ENCODE peak calls at places on chromosomes 1 and 21, in seven cellular contexts. S is brain microvascular endothelial cell, X is stomach, D is astrocyte, W is gastrocnemius medialis, Y is kidney epithelial cell, G is left ventricle myocardium inferior. V is an unnamed sample.

GRCh38 chr1:117842408-117843170 is 86.8 kb downstream of the GDAP2 start:
- DNase-seq in S (peak; percentile 27), X (no peak), D (no peak), W (no peak), Y (no peak), G (no peak), V (peak; percentile 2)

GRCh38 chr1:4516596-4516995 is 137.8 kb upstream of the AJAP1 start:
- DNase-seq in S (no peak), X (no peak), D (no peak), W (no peak), Y (no peak), G (no peak), V (no peak)

GRCh38 chr1:33036051-33036525 is 595 bp downstream of the AK2 start:
- DNase-seq in S (no peak), X (no peak), D (no peak), W (no peak), Y (no peak), G (no peak), V (peak; percentile 41)

GRCh38 chr1:200805719-200806118 is 67.0 kb downstream of the CAMSAP2 start:
- DNase-seq in S (no peak), X (no peak), D (no peak), W (no peak), Y (no peak), G (no peak), V (no peak)

GRCh38 chr1:168483531-168483930 is 60.3 kb downstream of the XCL2 start:
- DNase-seq in S (peak; percentile 2), X (no peak), D (peak; percentile 93), W (no peak), Y (no peak), G (no peak), V (no peak)

GRCh38 chr1:156618853-156619581 is at the start of gene HAPLN2:
- DNase-seq in S (no peak), X (no peak), D (no peak), W (no peak), Y (no peak), G (no peak), V (peak; percentile 45)

GRCh38 chr1:232709339-232709738 is 79.4 kb upstream of the SIPA1L2 start:
- DNase-seq in S (no peak), X (no peak), D (peak; percentile 57), W (no peak), Y (peak; percentile 19), G (no peak), V (peak; percentile 22)

GRCh38 chr1:220761688-220762427 is 13.7 kb downstream of the MTARC2 start:
- DNase-seq in S (no peak), X (peak; percentile 83), D (no peak), W (no peak), Y (no peak), G (no peak), V (peak; percentile 93)

DNA sequence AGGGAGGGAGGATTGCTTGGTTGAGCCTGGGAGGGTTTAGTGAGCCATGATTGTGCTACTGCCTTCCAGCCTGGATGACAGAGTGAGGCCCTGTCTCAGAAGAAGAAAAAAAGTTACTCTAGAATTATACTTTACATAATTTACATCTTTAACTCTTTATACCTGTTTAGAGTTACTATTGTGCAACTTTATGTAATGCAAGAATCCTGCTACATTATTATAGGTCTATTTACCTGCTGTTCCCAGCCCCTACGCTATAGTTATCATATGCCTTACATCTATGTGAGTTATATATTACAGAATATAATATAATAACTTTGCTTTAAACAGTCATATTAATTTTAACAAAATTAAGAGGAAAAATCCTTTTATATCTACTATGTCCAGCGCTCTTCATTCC is 14.3 kb downstream of the SDHB start:
- DNase-seq in S (no peak), X (no peak), D (no peak), W (no peak), Y (no peak), G (no peak), V (no peak)
- H3K36me3 ChIP-seq in S (peaks cover 39% of the 10 kb centered on the region), X (peaks cover 79% of the 10 kb centered on the region), D (peaks cover 30% of the 10 kb centered on the region), W (no peaks in the 10 kb centered on the region), Y (peaks cover 3% of the 10 kb centered on the region), G (peaks cover 71% of the 10 kb centered on the region), V (peaks cover 23% of the 10 kb centered on the region)

DNA sequence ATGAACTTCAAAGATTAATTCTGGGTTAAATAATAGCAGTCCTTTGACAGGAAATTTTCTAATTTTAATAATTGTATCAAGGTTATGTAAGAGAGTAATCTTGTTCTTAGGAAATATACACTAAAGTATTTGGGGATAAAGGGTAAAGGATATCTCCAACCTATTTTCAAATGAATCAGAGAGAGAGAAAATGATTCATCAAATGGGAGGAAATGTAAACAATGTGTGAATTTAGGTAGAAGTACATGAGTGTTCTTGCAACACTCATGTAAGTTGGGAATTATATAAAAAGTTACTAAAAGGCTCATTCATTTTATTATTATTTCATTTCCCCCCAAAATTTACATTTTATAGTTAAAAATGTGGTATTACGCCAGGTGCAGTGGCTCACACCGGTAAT is 20.4 kb upstream of the SIM2 start:
- DNase-seq in S (no peak), X (no peak), D (no peak), W (no peak), Y (no peak), G (no peak), V (no peak)
- H3K36me3 ChIP-seq in S (no peaks in the 10 kb centered on the region), X (no peaks in the 10 kb centered on the region), D (no peaks in the 10 kb centered on the region), W (no peaks in the 10 kb centered on the region), Y (no peaks in the 10 kb centered on the region), G (peaks cover 5% of the 10 kb centered on the region), V (no peaks in the 10 kb centered on the region)

GRCh38 chr1:154166207-154166606 is 11.3 kb upstream of the NUP210L start:
- DNase-seq in S (no peak), X (no peak), D (no peak), W (no peak), Y (no peak), G (no peak), V (no peak)
- H3K36me3 ChIP-seq in S (peaks cover 94% of the 10 kb centered on the region), X (peaks cover 100% of the 10 kb centered on the region), D (peaks cover 83% of the 10 kb centered on the region), W (peaks cover 5% of the 10 kb centered on the region), Y (peaks cover 2% of the 10 kb centered on the region), G (peaks cover 95% of the 10 kb centered on the region), V (peaks cover 51% of the 10 kb centered on the region)

GRCh38 chr1:153938996-153939395 is 7.5 kb downstream of the DENND4B start:
- DNase-seq in S (no peak), X (no peak), D (no peak), W (no peak), Y (no peak), G (no peak), V (no peak)
- H3K36me3 ChIP-seq in S (peaks cover 41% of the 10 kb centered on the region), X (peaks cover 96% of the 10 kb centered on the region), D (peaks cover 12% of the 10 kb centered on the region), W (peaks cover 4% of the 10 kb centered on the region), Y (peaks cover 8% of the 10 kb centered on the region), G (peaks cover 87% of the 10 kb centered on the region), V (peaks cover 28% of the 10 kb centered on the region)

DNA sequence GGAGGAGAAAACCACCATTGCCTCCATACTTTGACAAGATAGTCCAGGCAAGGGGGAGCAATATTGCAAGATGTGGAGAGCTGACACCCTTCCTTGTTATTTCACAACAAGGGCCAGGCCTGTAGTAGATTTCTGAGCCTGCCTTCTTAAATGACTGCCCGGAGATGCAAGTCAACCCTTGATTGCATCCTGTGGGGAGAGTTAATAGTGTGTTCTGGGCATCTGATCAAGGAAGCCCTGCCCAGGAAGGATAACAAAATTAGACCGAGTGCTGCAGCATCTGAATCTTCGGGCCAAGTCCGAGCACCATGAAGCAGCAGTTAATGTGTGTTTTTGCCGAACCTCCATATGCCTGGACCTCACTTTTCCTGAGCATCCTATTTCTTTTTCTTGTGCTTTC is 382.3 kb downstream of the PRDM2 start:
- DNase-seq in S (no peak), X (no peak), D (no peak), W (no peak), Y (no peak), G (no peak), V (no peak)
- H3K36me3 ChIP-seq in S (no peaks in the 10 kb centered on the region), X (no peaks in the 10 kb centered on the region), D (no peaks in the 10 kb centered on the region), W (no peaks in the 10 kb centered on the region), Y (no peaks in the 10 kb centered on the region), G (no peaks in the 10 kb centered on the region), V (no peaks in the 10 kb centered on the region)

V was measured in small intestine.